ENCODE peak calls at places on chromosomes 5 and 9, in nine cellular contexts. M is uterus, H is osteocyte, C is GM12865, O is left lung, D is RCC 7860, R is smooth muscle cell of the brain vasculature, W is HEK293T, S is T-helper 9 cell. J is an unnamed sample.

GRCh38 chr9:128383007-128383753 is 12.0 kb downstream of the URM1 start:
- DNase-seq in M (no peak), H (no peak), C (no peak), O (no peak), D (no peak), R (no peak), W (no peak), S (no peak), J (no peak)

GRCh38 chr5:142600611-142601360 is 85.1 kb downstream of the FGF1 start:
- DNase-seq in M (peak; percentile 30), H (no peak), C (no peak), O (no peak), D (no peak), R (no peak), W (peak; percentile 31), S (no peak), J (peak; percentile 75)

GRCh38 chr5:61322738-61323429 is 9.2 kb upstream of the ZSWIM6 start:
- DNase-seq in M (no peak), H (no peak), C (no peak), O (no peak), D (peak; percentile 52), R (no peak), W (no peak), S (no peak), J (no peak)

GRCh38 chr5:115838885-115839518 is 2.4 kb downstream of the ATG12 start:
- DNase-seq in M (no peak), H (no peak), C (peak; percentile 78), O (no peak), D (peak; percentile 53), R (no peak), W (no peak), S (no peak), J (no peak)

GRCh38 chr5:141654298-141654697 is 3.1 kb upstream of the FCHSD1 start:
- DNase-seq in M (no peak), H (no peak), C (no peak), O (no peak), D (peak; percentile 86), R (no peak), W (no peak), S (no peak), J (no peak)

GRCh38 chr5:67199859-67200258 is 3.3 kb upstream of the CD180 start:
- DNase-seq in M (no peak), H (no peak), C (peak; percentile 46), O (no peak), D (no peak), R (no peak), W (no peak), S (no peak), J (no peak)

GRCh38 chr5:57438162-57438561 is 44.4 kb downstream of the ACTBL2 start:
- DNase-seq in M (no peak), H (no peak), C (no peak), O (no peak), D (no peak), R (no peak), W (no peak), S (no peak), J (no peak)

GRCh38 chr9:97320080-97320642 is 12.7 kb downstream of the CCDC180 start:
- DNase-seq in M (no peak), H (no peak), C (no peak), O (no peak), D (no peak), R (no peak), W (no peak), S (no peak), J (no peak)